ENCODE peak calls at places on chromosomes 2 and 18, in six cellular contexts. B, K, W, U, X and F are unnamed samples.
A peak's percentile ranks its signal among the peaks of the same experiment; 100 is the strongest.

GRCh38 chr2:227378371-227378782 is 729 bp downstream of the TM4SF20 start:
- DNase-seq in B (no peak), K (no peak), W (no peak), U (no peak), X (no peak), F (no peak)

GRCh38 chr18:79798346-79798998 is 734 bp downstream of the KCNG2 start:
- DNase-seq in B (no peak), K (no peak), W (no peak), U (no peak), X (no peak), F (no peak)

GRCh38 chr2:107669335-107669734 is 157.4 kb upstream of the RGPD4 start:
- DNase-seq in B (no peak), K (no peak), W (no peak), U (no peak), X (no peak), F (no peak)

GRCh38 chr2:26300234-26300641 is 45.7 kb upstream of the SELENOI start:
- DNase-seq in B (no peak), K (no peak), W (no peak), U (no peak), X (peak; percentile 45), F (no peak)

GRCh38 chr18:70289351-70290330 is 796 bp downstream of the SOCS6 start:
- DNase-seq in B (no peak), K (peak; percentile 8), W (peak; percentile 62), U (peak; percentile 36), X (peak; percentile 36), F (no peak)

GRCh38 chr2:50596521-50596920 is 435.4 kb downstream of the NRXN1 start:
- DNase-seq in B (no peak), K (no peak), W (no peak), U (no peak), X (no peak), F (no peak)

GRCh38 chr18:74234326-74235171 is 57.2 kb downstream of the CYB5A start:
- DNase-seq in B (no peak), K (no peak), W (no peak), U (no peak), X (peak; percentile 53), F (no peak)

GRCh38 chr2:17620280-17620679 is 79.8 kb downstream of the VSNL1 start:
- DNase-seq in B (no peak), K (no peak), W (no peak), U (no peak), X (peak; percentile 3), F (no peak)

GRCh38 chr2:208256192-208256782 is 1.4 kb upstream of the IDH1 start:
- DNase-seq in B (no peak), K (no peak), W (no peak), U (peak; percentile 13), X (peak; percentile 28), F (no peak)

GRCh38 chr2:214014551-214015230 is 396.2 kb upstream of the VWC2L start:
- DNase-seq in B (no peak), K (no peak), W (no peak), U (no peak), X (no peak), F (no peak)

GRCh38 chr2:207766697-207767460 is 2.8 kb downstream of the FZD5 start:
- DNase-seq in B (no peak), K (no peak), W (peak; percentile 58), U (peak; percentile 26), X (peak; percentile 71), F (no peak)